ENCODE peak calls at places on chromosomes 7 and 10, in seven cellular contexts. T is transverse colon, N is gastrocnemius medialis, Z is heart left ventricle, B is tibial nerve, K is esophagus squamous epithelium, R is IMR-90. J is an unnamed sample. For H3K36me3, the result is how much of the 10 kb centered on the place peaks cover.

GRCh38 chr10:121942749-121943148 is 14.9 kb upstream of the ATE1 start:
- DNase-seq in T (no peak), N (no peak), Z (peak), B (no peak), K (no peak), R (peak), J (no peak)

GRCh38 chr7:40133561-40134427 is 628 bp downstream of the MPLKIP start:
- DNase-seq in T (no peak), N (no peak), Z (no peak), B (no peak), K (no peak), R (peak), J (no peak)

GRCh38 chr7:127047521-127047920 is 205.2 kb downstream of the GRM8 start:
- DNase-seq in T (no peak), N (no peak), Z (no peak), B (no peak), K (no peak), R (no peak), J (no peak)

GRCh38 chr10:88062385-88062784 is 199.0 kb downstream of the PTEN start:
- DNase-seq in T (no peak), N (no peak), Z (no peak), B (no peak), K (no peak), R (peak), J (peak)

GRCh38 chr7:27476493-27476892 is 186.2 kb downstream of the HIBADH start:
- DNase-seq in T (no peak), N (no peak), Z (no peak), B (no peak), K (no peak), R (no peak), J (no peak)

GRCh38 chr7:29811597-29811996 is 5.3 kb downstream of the WIPF3 start:
- DNase-seq in T (no peak), N (no peak), Z (no peak), B (no peak), K (no peak), R (no peak), J (no peak)

GRCh38 chr10:52906046-52906445 is 133.5 kb upstream of the MBL2 start:
- DNase-seq in T (no peak), N (no peak), Z (no peak), B (no peak), K (no peak), R (no peak), J (no peak)

GRCh38 chr10:133143200-133143533 is 16.9 kb upstream of the KNDC1 start:
- DNase-seq in T (no peak), N (no peak), Z (peak), B (no peak), K (no peak), R (no peak), J (no peak)

GRCh38 chr10:127715782-127716378 is 21.1 kb upstream of the FOXI2 start:
- DNase-seq in T (no peak), N (no peak), Z (no peak), B (no peak), K (no peak), R (no peak), J (no peak)

GRCh38 chr7:122301858-122302745 is 2.4 kb downstream of the FEZF1 start:
- DNase-seq in T (no peak), N (no peak), Z (no peak), B (no peak), K (no peak), R (no peak), J (no peak)

GRCh38 chr7:117997862-117998825 is 124.9 kb upstream of the CTTNBP2 start:
- DNase-seq in T (no peak), N (no peak), Z (no peak), B (no peak), K (no peak), R (no peak), J (no peak)

GRCh38 chr10:5944389-5945202 is 32.7 kb downstream of the IL15RA start:
- DNase-seq in T (peak), N (peak), Z (peak), B (peak), K (no peak), R (peak), J (peak)

GRCh38 chr10:130982802-130983201 is 328.7 kb downstream of the TCERG1L start:
- DNase-seq in T (no peak), N (no peak), Z (no peak), B (no peak), K (no peak), R (no peak), J (no peak)

GRCh38 chr7:114084381-114085312 is 165.8 kb upstream of the PPP1R3A start:
- DNase-seq in T (peak), N (peak), Z (peak), B (peak), K (no peak), R (no peak), J (peak)
- TF ChIP-seq POLR2A in T (peak), N (no peak), Z (no peak), B (peak), K (peak), R (no peak), J (peak)

GRCh38 chr7:17339139-17339538 is 40.7 kb downstream of the AHR start:
- DNase-seq in T (no peak), N (no peak), Z (no peak), B (no peak), K (no peak), R (no peak), J (no peak)
- H3K36me3 ChIP-seq in T (under half), N (under half), Z (half or more), B (under half), K (under half), R (under half), J (under half)

GRCh38 chr10:119652361-119652760 is 1.2 kb downstream of the BAG3 start:
- DNase-seq in T (no peak), N (no peak), Z (no peak), B (no peak), K (no peak), R (peak), J (peak)
- TF ChIP-seq POLR2A in T (peak), N (peak), Z (no peak), B (peak), K (peak), R (peak), J (peak)

DNA sequence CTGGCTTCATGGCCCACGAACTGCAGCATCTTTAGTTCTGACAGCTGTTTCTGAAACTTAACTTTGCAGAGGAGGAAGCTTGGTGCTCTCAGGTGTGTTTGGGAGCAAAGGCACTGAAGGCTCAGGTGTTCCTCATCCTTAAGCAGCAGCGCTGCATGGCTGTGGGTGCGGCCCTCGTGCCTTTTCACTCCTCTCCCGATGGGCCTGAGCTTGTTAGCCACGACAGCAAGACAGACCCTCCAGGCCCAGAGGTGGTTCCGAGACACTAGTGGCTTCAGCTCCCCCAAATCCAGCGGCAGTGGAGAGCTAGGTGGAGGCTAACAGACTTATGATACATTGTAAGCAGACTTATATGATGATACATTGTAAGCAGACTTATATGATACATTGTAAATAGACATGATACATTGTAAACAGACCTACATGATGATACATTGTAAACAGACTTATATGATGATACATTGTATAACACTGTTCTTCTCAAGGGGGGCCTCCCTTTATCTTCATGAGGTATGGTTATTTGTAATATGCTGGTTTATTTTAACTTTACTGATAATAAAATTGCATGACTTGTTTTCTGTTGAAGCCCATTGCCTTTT is 14.1 kb downstream of the PFKP start:
- DNase-seq in T (no peak), N (no peak), Z (no peak), B (no peak), K (no peak), R (no peak), J (no peak)
- H3K36me3 ChIP-seq in T (under half), N (under half), Z (under half), B (under half), K (under half), R (under half), J (under half)

DNA sequence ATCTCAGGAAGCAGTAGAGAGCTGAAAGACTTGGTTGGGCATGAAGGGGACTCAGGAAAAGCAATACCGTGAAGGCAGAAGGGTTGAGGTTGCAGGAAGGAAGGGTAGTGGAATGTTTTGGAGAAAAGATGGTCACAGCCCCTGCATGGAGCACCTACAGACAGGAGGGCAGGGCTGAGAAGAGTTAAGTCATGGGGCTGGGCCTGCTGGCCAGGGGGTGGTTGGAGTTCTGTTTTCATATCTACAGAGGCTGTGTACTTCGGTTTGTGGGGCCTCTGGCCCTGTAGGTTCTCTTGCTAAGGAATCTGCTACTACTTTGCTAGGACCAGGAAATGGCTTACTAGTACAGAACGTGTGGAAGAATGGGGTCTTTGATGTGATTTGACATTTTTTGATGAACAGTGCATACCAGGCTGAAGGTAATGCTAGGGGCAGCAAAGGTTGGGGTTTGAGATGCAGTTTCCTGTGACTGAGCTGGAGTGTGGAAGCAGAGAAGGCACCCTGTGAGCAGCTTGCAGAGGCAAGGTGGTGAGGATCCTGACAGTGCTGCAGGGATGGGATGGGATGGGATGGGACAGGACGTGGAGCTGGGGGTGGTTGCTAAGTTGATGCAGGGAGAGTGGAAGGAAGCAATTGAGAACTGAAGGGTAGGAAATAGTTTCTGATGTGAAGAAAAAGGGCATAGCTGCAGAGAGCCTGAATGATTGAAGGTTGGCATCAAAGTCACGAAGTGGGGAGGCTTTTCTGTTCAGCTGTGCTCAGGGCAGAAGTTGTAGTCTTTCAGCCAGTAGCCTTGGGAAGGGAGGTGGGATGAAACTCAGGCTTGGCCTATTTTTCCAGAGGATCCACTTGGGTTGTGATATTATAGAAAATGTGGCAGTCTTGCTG is 7.8 kb downstream of the RPS24 start:
- DNase-seq in T (no peak), N (no peak), Z (no peak), B (no peak), K (no peak), R (no peak), J (no peak)
- TF ChIP-seq POLR2A in T (no peak), N (no peak), Z (no peak), B (no peak), K (no peak), R (no peak), J (no peak)

GRCh38 chr10:79310217-79310865 is 36.9 kb upstream of the PPIF start:
- DNase-seq in T (no peak), N (no peak), Z (no peak), B (no peak), K (no peak), R (no peak), J (no peak)

GRCh38 chr10:79312601-79313187 is 34.6 kb upstream of the PPIF start:
- DNase-seq in T (no peak), N (no peak), Z (no peak), B (no peak), K (no peak), R (no peak), J (no peak)

GRCh38 chr10:79313320-79313719 is 33.9 kb upstream of the PPIF start:
- DNase-seq in T (no peak), N (no peak), Z (no peak), B (no peak), K (no peak), R (no peak), J (no peak)

GRCh38 chr10:79310911-79311573 is 36.2 kb upstream of the PPIF start:
- DNase-seq in T (no peak), N (no peak), Z (no peak), B (peak), K (no peak), R (no peak), J (no peak)

GRCh38 chr10:79311581-79312407 is 35.5 kb upstream of the PPIF start:
- DNase-seq in T (no peak), N (no peak), Z (no peak), B (no peak), K (no peak), R (no peak), J (no peak)
- H3K36me3 ChIP-seq in T (under half), N (half or more), Z (half or more), B (under half), K (under half), R (half or more), J (half or more)

GRCh38 chr10:114043532-114044250 is at the start of gene ADRB1:
- DNase-seq in T (peak), N (peak), Z (peak), B (peak), K (peak), R (peak), J (peak)
- TF ChIP-seq POLR2A in T (peak), N (peak), Z (peak), B (peak), K (peak), R (no peak), J (peak)

GRCh38 chr10:99895867-99896266 is 113.4 kb downstream of the ABCC2 start:
- DNase-seq in T (no peak), N (no peak), Z (no peak), B (no peak), K (no peak), R (no peak), J (no peak)
- H3K36me3 ChIP-seq in T (under half), N (half or more), Z (half or more), B (under half), K (under half), R (under half), J (under half)

DNA sequence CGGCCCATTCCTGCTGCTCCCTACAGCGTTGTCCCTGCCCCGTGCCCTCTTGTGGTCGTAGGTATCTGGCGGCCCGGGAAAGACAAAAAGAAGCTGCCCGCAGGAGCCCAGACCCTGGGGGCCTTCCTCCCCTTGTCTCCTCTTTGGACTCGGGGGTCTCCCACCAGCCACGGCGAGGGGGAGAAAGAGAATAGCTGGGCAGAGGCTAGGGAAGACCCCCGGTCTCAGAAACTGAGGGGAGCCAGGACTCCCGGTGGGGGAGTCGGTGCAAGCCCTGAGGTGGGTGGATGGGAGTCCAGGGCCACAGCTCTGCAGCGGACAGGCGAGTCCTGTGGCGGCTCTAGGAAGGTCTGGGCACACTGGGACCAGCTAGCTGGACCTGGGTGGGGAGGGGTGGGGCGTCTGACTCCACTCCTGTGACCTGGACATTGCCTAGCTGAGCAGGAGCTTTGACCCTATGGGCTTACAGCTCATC is 1.3 kb upstream of the SH2D4B start:
- DNase-seq in T (no peak), N (no peak), Z (peak), B (no peak), K (no peak), R (no peak), J (no peak)
- TF ChIP-seq POLR2A in T (no peak), N (no peak), Z (no peak), B (no peak), K (no peak), R (no peak), J (no peak)

GRCh38 chr7:76356823-76357222 is 2.0 kb downstream of the YWHAG start:
- DNase-seq in T (peak), N (no peak), Z (no peak), B (no peak), K (no peak), R (peak), J (no peak)
- H3K36me3 ChIP-seq in T (under half), N (under half), Z (under half), B (under half), K (under half), R (under half), J (under half)

J was measured in thyroid gland.